ENCODE peak calls at places on chromosomes 3 and 15, in six cellular contexts. One of them, this sample, is unnamed.

GRCh38 chr3:36992806-36993325 is at the start of gene EPM2AIP1:
- DNase-seq in stomach: no peak
- DNase-seq in thoracic aorta: no peak
- DNase-seq in Peyer's patch: no peak
- DNase-seq in tibial artery: peak
- DNase-seq in transverse colon: no peak
- DNase-seq in this sample: no peak

GRCh38 chr3:72092778-72093177 is 307.8 kb upstream of the PROK2 start:
- DNase-seq in transverse colon: no peak
- DNase-seq in stomach: no peak
- DNase-seq in tibial artery: no peak
- DNase-seq in thoracic aorta: no peak
- DNase-seq in Peyer's patch: no peak
- DNase-seq in this sample: peak

GRCh38 chr3:21188459-21188858 is 562.6 kb downstream of the ZNF385D start:
- DNase-seq in Peyer's patch: no peak
- DNase-seq in thoracic aorta: no peak
- DNase-seq in transverse colon: no peak
- DNase-seq in stomach: no peak
- DNase-seq in tibial artery: no peak
- DNase-seq in this sample: no peak

GRCh38 chr15:99994849-99995248 is 261.6 kb upstream of the LYSMD4 start:
- DNase-seq in thoracic aorta: no peak
- DNase-seq in Peyer's patch: no peak
- DNase-seq in transverse colon: no peak
- DNase-seq in tibial artery: peak
- DNase-seq in stomach: no peak
- DNase-seq in this sample: no peak

GRCh38 chr3:137761563-137762503 is 2.3 kb upstream of the SOX14 start:
- DNase-seq in stomach: no peak
- DNase-seq in transverse colon: no peak
- DNase-seq in tibial artery: peak
- DNase-seq in thoracic aorta: no peak
- DNase-seq in Peyer's patch: no peak
- DNase-seq in this sample: no peak

GRCh38 chr3:69012836-69013255 is 638 bp downstream of the EOGT start:
- DNase-seq in transverse colon: peak
- DNase-seq in Peyer's patch: peak
- DNase-seq in thoracic aorta: no peak
- DNase-seq in stomach: peak
- DNase-seq in tibial artery: peak
- DNase-seq in this sample: peak

GRCh38 chr15:46177219-46177618 is 542.4 kb downstream of the SQOR start:
- DNase-seq in stomach: no peak
- DNase-seq in thoracic aorta: no peak
- DNase-seq in Peyer's patch: no peak
- DNase-seq in tibial artery: no peak
- DNase-seq in transverse colon: no peak
- DNase-seq in this sample: no peak

GRCh38 chr3:150414989-150415388 is 6.9 kb downstream of the TSC22D2 start:
- DNase-seq in Peyer's patch: no peak
- DNase-seq in tibial artery: no peak
- DNase-seq in thoracic aorta: no peak
- DNase-seq in transverse colon: no peak
- DNase-seq in stomach: no peak
- DNase-seq in this sample: no peak

GRCh38 chr3:60585918-60586317 is 665.3 kb downstream of the FHIT start:
- DNase-seq in stomach: no peak
- DNase-seq in Peyer's patch: no peak
- DNase-seq in thoracic aorta: no peak
- DNase-seq in transverse colon: no peak
- DNase-seq in tibial artery: no peak
- DNase-seq in this sample: no peak

GRCh38 chr3:179036226-179036625 is 35.4 kb downstream of the ZMAT3 start:
- DNase-seq in tibial artery: no peak
- DNase-seq in stomach: no peak
- DNase-seq in Peyer's patch: no peak
- DNase-seq in thoracic aorta: no peak
- DNase-seq in transverse colon: no peak
- DNase-seq in this sample: no peak

GRCh38 chr15:38145671-38146111 is 106.9 kb upstream of the SPRED1 start:
- DNase-seq in stomach: no peak
- DNase-seq in thoracic aorta: no peak
- DNase-seq in transverse colon: no peak
- DNase-seq in tibial artery: no peak
- DNase-seq in Peyer's patch: no peak
- DNase-seq in this sample: no peak

GRCh38 chr15:23642413-23643044 is 5.1 kb downstream of the MAGEL2 start:
- DNase-seq in thoracic aorta: no peak
- DNase-seq in tibial artery: no peak
- DNase-seq in stomach: peak
- DNase-seq in Peyer's patch: peak
- DNase-seq in transverse colon: peak
- DNase-seq in this sample: peak

GRCh38 chr3:33377931-33378330 is 62.3 kb downstream of the UBP1 start:
- DNase-seq in Peyer's patch: no peak
- DNase-seq in transverse colon: no peak
- DNase-seq in thoracic aorta: no peak
- DNase-seq in stomach: no peak
- DNase-seq in tibial artery: no peak
- DNase-seq in this sample: no peak

GRCh38 chr15:64315136-64315661 is 40.8 kb downstream of the CSNK1G1 start:
- DNase-seq in tibial artery: no peak
- DNase-seq in transverse colon: no peak
- DNase-seq in thoracic aorta: no peak
- DNase-seq in Peyer's patch: no peak
- DNase-seq in stomach: no peak
- DNase-seq in this sample: no peak

GRCh38 chr15:57566840-57567239 is 24.9 kb upstream of the MYZAP start:
- DNase-seq in Peyer's patch: peak
- DNase-seq in thoracic aorta: no peak
- DNase-seq in stomach: peak
- DNase-seq in transverse colon: peak
- DNase-seq in tibial artery: no peak
- DNase-seq in this sample: no peak

GRCh38 chr15:76341366-76342045 is 4.9 kb downstream of the ISL2 start:
- DNase-seq in tibial artery: no peak
- DNase-seq in stomach: no peak
- DNase-seq in Peyer's patch: no peak
- DNase-seq in transverse colon: peak
- DNase-seq in thoracic aorta: no peak
- DNase-seq in this sample: no peak

GRCh38 chr3:112437146-112438022 is 61.9 kb downstream of the BTLA start:
- DNase-seq in thoracic aorta: no peak
- DNase-seq in transverse colon: no peak
- DNase-seq in tibial artery: no peak
- DNase-seq in Peyer's patch: no peak
- DNase-seq in stomach: no peak
- DNase-seq in this sample: peak

GRCh38 chr3:38648659-38649499 is 608 bp downstream of the SCN5A start:
- DNase-seq in transverse colon: no peak
- DNase-seq in stomach: no peak
- DNase-seq in Peyer's patch: no peak
- DNase-seq in thoracic aorta: no peak
- DNase-seq in tibial artery: peak
- DNase-seq in this sample: no peak

GRCh38 chr15:43516185-43516584 is 1.2 kb upstream of the MAP1A start:
- DNase-seq in Peyer's patch: no peak
- DNase-seq in thoracic aorta: peak
- DNase-seq in transverse colon: no peak
- DNase-seq in stomach: no peak
- DNase-seq in tibial artery: peak
- DNase-seq in this sample: no peak

GRCh38 chr3:105823149-105823866 is 45.5 kb downstream of the CBLB start:
- DNase-seq in stomach: no peak
- DNase-seq in tibial artery: no peak
- DNase-seq in transverse colon: no peak
- DNase-seq in Peyer's patch: peak
- DNase-seq in thoracic aorta: peak
- DNase-seq in this sample: peak

GRCh38 chr15:95609096-95609495 is 721.4 kb upstream of the NR2F2 start:
- DNase-seq in stomach: no peak
- DNase-seq in Peyer's patch: no peak
- DNase-seq in transverse colon: no peak
- DNase-seq in tibial artery: no peak
- DNase-seq in thoracic aorta: no peak
- DNase-seq in this sample: no peak

GRCh38 chr15:83310521-83311456 is 26.3 kb upstream of the BNC1 start:
- DNase-seq in transverse colon: no peak
- DNase-seq in stomach: no peak
- DNase-seq in thoracic aorta: no peak
- DNase-seq in tibial artery: no peak
- DNase-seq in Peyer's patch: no peak
- DNase-seq in this sample: no peak

GRCh38 chr15:88256261-88257230 is at the start of gene NTRK3:
- DNase-seq in thoracic aorta: no peak
- DNase-seq in tibial artery: peak
- DNase-seq in transverse colon: no peak
- DNase-seq in stomach: no peak
- DNase-seq in Peyer's patch: no peak
- DNase-seq in this sample: peak

GRCh38 chr3:119508172-119508845 is 10.0 kb downstream of the TIMMDC1 start:
- DNase-seq in stomach: no peak
- DNase-seq in transverse colon: no peak
- DNase-seq in thoracic aorta: no peak
- DNase-seq in Peyer's patch: no peak
- DNase-seq in tibial artery: no peak
- DNase-seq in this sample: no peak

GRCh38 chr3:180295811-180296210 is 259.1 kb upstream of the PEX5L start:
- DNase-seq in Peyer's patch: no peak
- DNase-seq in stomach: no peak
- DNase-seq in tibial artery: no peak
- DNase-seq in transverse colon: no peak
- DNase-seq in thoracic aorta: no peak
- DNase-seq in this sample: no peak

GRCh38 chr3:171741377-171741776 is 68.9 kb downstream of the PLD1 start:
- DNase-seq in tibial artery: no peak
- DNase-seq in transverse colon: no peak
- DNase-seq in Peyer's patch: no peak
- DNase-seq in thoracic aorta: no peak
- DNase-seq in stomach: no peak
- DNase-seq in this sample: no peak

GRCh38 chr3:63067999-63068645 is 192.9 kb upstream of the CADPS start:
- DNase-seq in tibial artery: no peak
- DNase-seq in Peyer's patch: peak
- DNase-seq in thoracic aorta: no peak
- DNase-seq in stomach: no peak
- DNase-seq in transverse colon: no peak
- DNase-seq in this sample: peak

GRCh38 chr3:27535809-27536392 is 51.7 kb upstream of the SLC4A7 start:
- DNase-seq in stomach: no peak
- DNase-seq in thoracic aorta: no peak
- DNase-seq in Peyer's patch: no peak
- DNase-seq in tibial artery: no peak
- DNase-seq in transverse colon: no peak
- DNase-seq in this sample: no peak

GRCh38 chr15:78067328-78068241 is 9.9 kb downstream of the TBC1D2B start:
- DNase-seq in transverse colon: no peak
- DNase-seq in stomach: peak
- DNase-seq in Peyer's patch: no peak
- DNase-seq in tibial artery: peak
- DNase-seq in thoracic aorta: no peak
- DNase-seq in this sample: no peak

DNA sequence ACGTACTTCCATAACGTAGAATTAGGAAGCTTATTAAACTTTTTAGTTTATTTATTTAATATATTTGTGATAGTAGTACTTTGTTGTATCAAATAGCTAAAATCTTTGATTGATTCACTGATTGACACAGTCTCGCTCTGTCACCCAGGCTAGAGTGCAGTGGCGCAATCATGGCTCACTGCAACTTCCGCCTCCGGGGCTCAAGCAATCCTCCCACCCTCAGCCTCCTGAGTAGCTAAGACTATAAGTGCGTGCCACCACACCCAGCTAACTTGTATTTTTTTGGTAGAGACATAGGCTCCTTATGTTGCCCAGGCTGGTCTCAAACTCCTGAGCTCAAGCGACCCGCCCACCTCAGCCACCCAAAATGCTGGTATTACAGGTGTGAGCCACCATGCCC is 5.7 kb downstream of the APH1B start:
- DNase-seq in tibial artery: peak
- DNase-seq in stomach: no peak
- DNase-seq in transverse colon: no peak
- DNase-seq in Peyer's patch: no peak
- DNase-seq in thoracic aorta: no peak
- DNase-seq in this sample: no peak
- H3K27ac ChIP-seq in tibial artery: no peak
- H3K27ac ChIP-seq in stomach: no peak
- H3K27ac ChIP-seq in transverse colon: no peak
- H3K27ac ChIP-seq in Peyer's patch: no peak
- H3K27ac ChIP-seq in thoracic aorta: no peak
- H3K27ac ChIP-seq in this sample: no peak

GRCh38 chr3:1269808-1270207 is 177.0 kb downstream of the CNTN6 start:
- DNase-seq in Peyer's patch: no peak
- DNase-seq in stomach: no peak
- DNase-seq in thoracic aorta: no peak
- DNase-seq in tibial artery: no peak
- DNase-seq in transverse colon: no peak
- DNase-seq in this sample: no peak

GRCh38 chr3:1272541-1273265 is 179.9 kb downstream of the CNTN6 start:
- DNase-seq in stomach: no peak
- DNase-seq in thoracic aorta: no peak
- DNase-seq in Peyer's patch: no peak
- DNase-seq in transverse colon: peak
- DNase-seq in tibial artery: no peak
- DNase-seq in this sample: no peak

GRCh38 chr3:1275495-1275894 is 182.7 kb downstream of the CNTN6 start:
- DNase-seq in Peyer's patch: no peak
- DNase-seq in stomach: no peak
- DNase-seq in transverse colon: no peak
- DNase-seq in tibial artery: no peak
- DNase-seq in thoracic aorta: no peak
- DNase-seq in this sample: peak
- TF ChIP-seq CTCF in Peyer's patch: peak
- TF ChIP-seq CTCF in stomach: no peak
- TF ChIP-seq CTCF in transverse colon: peak
- TF ChIP-seq CTCF in tibial artery: no peak
- TF ChIP-seq CTCF in thoracic aorta: no peak
- TF ChIP-seq CTCF in this sample: peak

DNA sequence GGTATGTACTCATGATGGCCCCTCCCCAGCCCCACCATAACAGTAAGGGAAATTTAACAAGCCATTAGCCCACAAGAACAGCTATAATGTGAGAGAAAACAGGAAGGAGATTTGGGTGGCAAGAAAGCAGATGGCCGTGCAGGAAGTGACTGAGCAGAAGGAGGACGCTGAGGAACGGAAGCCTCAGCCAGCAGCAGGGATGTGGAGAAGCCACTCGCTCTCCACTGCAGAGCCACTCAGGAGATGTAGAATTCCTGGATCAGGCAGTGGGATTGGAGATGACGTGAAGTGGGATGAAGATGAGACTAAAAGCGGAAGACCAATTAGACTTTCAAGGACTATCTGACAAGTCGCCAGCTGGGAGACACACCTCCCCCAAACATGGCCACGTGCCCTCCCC is 31.2 kb downstream of the PRR23E start:
- DNase-seq in thoracic aorta: no peak
- DNase-seq in Peyer's patch: no peak
- DNase-seq in tibial artery: no peak
- DNase-seq in transverse colon: no peak
- DNase-seq in stomach: no peak
- DNase-seq in this sample: no peak
- H3K4me3 ChIP-seq in thoracic aorta: no peak
- H3K4me3 ChIP-seq in Peyer's patch: no peak
- H3K4me3 ChIP-seq in tibial artery: no peak
- H3K4me3 ChIP-seq in transverse colon: no peak
- H3K4me3 ChIP-seq in stomach: no peak
- H3K4me3 ChIP-seq in this sample: no peak

GRCh38 chr3:134317106-134317947 is 56.9 kb downstream of the AMOTL2 start:
- DNase-seq in tibial artery: no peak
- DNase-seq in thoracic aorta: no peak
- DNase-seq in transverse colon: no peak
- DNase-seq in stomach: no peak
- DNase-seq in Peyer's patch: no peak
- DNase-seq in this sample: no peak
- H3K27ac ChIP-seq in tibial artery: peak
- H3K27ac ChIP-seq in thoracic aorta: no peak
- H3K27ac ChIP-seq in transverse colon: no peak
- H3K27ac ChIP-seq in stomach: no peak
- H3K27ac ChIP-seq in Peyer's patch: no peak
- H3K27ac ChIP-seq in this sample: no peak